ENCODE peak calls at places on chromosomes 5 and 9, in ten cellular contexts. J, N, B, F, S, O, L, Z, W and A are unnamed samples.

GRCh38 chr9:2059131-2059929 is 44.2 kb downstream of the SMARCA2 start:
- DNase-seq in J (no peak), N (no peak), B (no peak), F (no peak), S (no peak), O (no peak), L (no peak), Z (no peak), W (no peak), A (no peak)

GRCh38 chr5:178305801-178306200 is 73.2 kb upstream of the PHYKPL start:
- DNase-seq in J (no peak), N (no peak), B (no peak), F (no peak), S (no peak), O (no peak), L (peak), Z (no peak), W (no peak), A (no peak)

GRCh38 chr5:96975656-96976055 is 39.8 kb downstream of the LNPEP start:
- DNase-seq in J (no peak), N (no peak), B (no peak), F (no peak), S (peak), O (no peak), L (no peak), Z (no peak), W (no peak), A (no peak)

GRCh38 chr9:117120061-117120460 is 294.8 kb downstream of the ASTN2 start:
- DNase-seq in J (no peak), N (no peak), B (no peak), F (peak), S (no peak), O (no peak), L (no peak), Z (no peak), W (no peak), A (no peak)

GRCh38 chr5:58358436-58358835 is 101.5 kb downstream of the PLK2 start:
- DNase-seq in J (no peak), N (no peak), B (no peak), F (no peak), S (no peak), O (no peak), L (no peak), Z (no peak), W (no peak), A (no peak)

GRCh38 chr9:97367729-97368128 is 44.2 kb upstream of the TDRD7 start:
- DNase-seq in J (no peak), N (no peak), B (no peak), F (no peak), S (no peak), O (no peak), L (no peak), Z (no peak), W (no peak), A (no peak)

GRCh38 chr9:129324808-129325491 is 146.9 kb upstream of the IER5L start:
- DNase-seq in J (no peak), N (no peak), B (no peak), F (no peak), S (no peak), O (no peak), L (no peak), Z (no peak), W (no peak), A (no peak)

GRCh38 chr9:134332266-134332665 is 6.0 kb downstream of the RXRA start:
- DNase-seq in J (no peak), N (no peak), B (no peak), F (no peak), S (no peak), O (no peak), L (peak), Z (no peak), W (no peak), A (no peak)

GRCh38 chr5:15821506-15821905 is 321.5 kb downstream of the FBXL7 start:
- DNase-seq in J (no peak), N (no peak), B (no peak), F (peak), S (peak), O (peak), L (no peak), Z (no peak), W (no peak), A (no peak)